ENCODE peak calls at places on chromosomes 13 and 19, in four cellular contexts. Z is endodermal cell, V is uterus, U is suprapubic skin. P is an unnamed sample.

GRCh38 chr13:51585234-51585672 is 991 bp downstream of the WDFY2 start:
- DNase-seq in Z (no peak), V (no peak), U (no peak), P (no peak)

GRCh38 chr13:37540228-37540627 is 58.3 kb downstream of the POSTN start:
- DNase-seq in Z (no peak), V (no peak), U (no peak), P (no peak)

GRCh38 chr19:2176336-2176994 is 12.7 kb downstream of the DOT1L start:
- DNase-seq in Z (no peak), V (no peak), U (no peak), P (no peak)

GRCh38 chr19:38713227-38713649 is 31.0 kb downstream of the CAPN12 start:
- DNase-seq in Z (no peak), V (peak), U (no peak), P (no peak)

GRCh38 chr13:94318418-94318817 is 161.1 kb downstream of the DCT start:
- DNase-seq in Z (no peak), V (no peak), U (no peak), P (no peak)

GRCh38 chr19:38617764-38618589 is at the start of gene MAP4K1:
- DNase-seq in Z (peak), V (no peak), U (peak), P (no peak)

GRCh38 chr19:16416996-16417395 is 54.8 kb downstream of the EPS15L1 start:
- DNase-seq in Z (no peak), V (no peak), U (no peak), P (no peak)

GRCh38 chr13:28492527-28493367 is 2.2 kb downstream of the FLT1 start:
- DNase-seq in Z (no peak), V (no peak), U (no peak), P (peak)

GRCh38 chr13:114107686-114108081 is 24.7 kb downstream of the RASA3 start:
- DNase-seq in Z (peak), V (peak), U (peak), P (no peak)

GRCh38 chr13:32734511-32734910 is 148.3 kb downstream of the PDS5B start:
- DNase-seq in Z (no peak), V (no peak), U (no peak), P (no peak)

GRCh38 chr13:45341799-45342584 is 1.0 kb upstream of the TPT1 start:
- DNase-seq in Z (no peak), V (peak), U (peak), P (no peak)

GRCh38 chr19:38812841-38813320 is at the start of gene LGALS4:
- DNase-seq in Z (no peak), V (no peak), U (no peak), P (peak)

GRCh38 chr19:45770192-45771101 is 1.4 kb upstream of the SIX5 start:
- DNase-seq in Z (peak), V (peak), U (peak), P (peak)

GRCh38 chr19:45772130-45772880 is 3.3 kb upstream of the SIX5 start:
- DNase-seq in Z (peak), V (no peak), U (no peak), P (peak)

GRCh38 chr19:45769821-45770191 is 754 bp upstream of the SIX5 start:
- DNase-seq in Z (no peak), V (peak), U (peak), P (peak)

GRCh38 chr19:45772912-45773311 is 3.9 kb upstream of the SIX5 start:
- DNase-seq in Z (no peak), V (no peak), U (no peak), P (peak)

DNA sequence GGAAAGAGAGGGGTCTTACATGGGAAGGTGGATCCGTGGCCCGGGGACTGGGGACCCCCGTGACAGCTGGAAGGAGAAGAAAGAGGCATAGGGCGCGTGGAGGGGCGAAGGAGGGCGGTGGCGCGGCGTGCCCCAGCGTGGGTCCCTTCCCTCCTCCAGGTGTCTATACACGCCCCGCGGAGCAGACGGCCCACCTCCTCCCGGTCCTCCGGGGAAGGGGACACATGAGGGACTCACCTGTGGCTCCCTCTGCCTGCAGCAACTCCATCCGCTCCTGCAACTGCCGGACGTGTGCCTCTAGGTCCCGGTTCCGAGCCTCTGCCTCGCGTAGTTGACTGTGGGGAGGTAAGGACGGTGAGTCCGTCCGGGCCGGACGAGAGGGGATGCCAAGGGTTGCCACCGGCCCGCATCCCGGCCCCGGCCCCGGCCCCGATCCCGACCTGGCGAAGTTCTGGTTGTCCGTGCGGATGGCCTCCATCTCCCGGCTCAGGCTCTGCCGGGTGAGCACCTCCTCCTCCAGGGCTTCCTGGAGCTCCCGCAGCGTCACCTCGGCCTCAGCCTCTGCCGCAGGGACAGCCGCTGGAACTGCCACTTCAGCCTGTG is 2.4 kb upstream of the SIX5 start:
- DNase-seq in Z (peak), V (peak), U (no peak), P (peak)
- H3K4me3 ChIP-seq in Z (peak), V (peak), U (no peak), P (peak)

GRCh38 chr19:35032356-35032865 is 2.1 kb downstream of the SCN1B start:
- DNase-seq in Z (no peak), V (no peak), U (no peak), P (no peak)

GRCh38 chr19:35033067-35034004 is 3.1 kb downstream of the SCN1B start:
- DNase-seq in Z (no peak), V (no peak), U (no peak), P (no peak)

GRCh38 chr19:35029737-35030256 is 473 bp upstream of the SCN1B start:
- DNase-seq in Z (peak), V (no peak), U (no peak), P (peak)

GRCh38 chr19:35030257-35031071 is at the start of gene SCN1B:
- DNase-seq in Z (peak), V (peak), U (no peak), P (peak)

DNA sequence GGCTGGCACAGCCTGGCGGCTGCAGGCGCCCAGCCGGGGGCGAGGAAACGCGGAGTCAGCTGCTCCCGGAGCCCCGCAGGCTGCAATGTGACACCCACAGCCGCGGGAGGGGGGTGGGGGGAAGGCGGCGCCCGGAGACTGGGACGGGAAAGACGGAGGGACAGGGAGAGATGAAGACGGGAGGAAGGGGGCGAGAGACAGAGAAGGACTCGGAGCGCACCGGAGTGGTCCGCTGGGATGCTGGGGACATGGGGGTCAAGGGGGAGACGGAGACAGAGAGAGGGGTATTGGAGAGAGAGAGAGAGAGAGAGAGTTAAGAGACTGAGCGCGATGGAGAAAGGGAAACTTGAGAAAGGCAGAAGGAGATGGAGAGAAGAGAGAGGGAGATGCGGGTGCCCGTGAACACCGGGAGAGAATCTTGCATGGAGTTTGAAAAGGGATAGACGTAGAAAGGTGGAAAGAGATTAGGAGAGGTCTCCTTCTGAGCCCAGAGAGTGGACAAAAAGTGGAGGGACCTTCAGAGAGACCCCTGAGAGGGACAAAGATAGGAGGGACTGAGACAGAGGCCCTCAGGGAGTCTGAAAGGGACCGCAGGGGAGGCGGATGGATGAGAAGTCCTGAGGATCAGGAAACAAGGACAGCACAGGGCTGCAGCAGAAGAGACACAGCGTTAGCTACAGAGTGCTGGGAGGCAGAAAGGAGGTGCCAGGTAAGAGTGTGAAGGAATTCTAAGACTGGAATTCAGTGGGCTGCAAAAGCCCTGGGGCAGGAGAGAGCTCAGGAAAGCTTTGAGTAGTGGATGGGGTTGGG is 1.0 kb downstream of the SCN1B start:
- DNase-seq in Z (peak), V (no peak), U (no peak), P (peak)
- H3K4me3 ChIP-seq in Z (peak), V (peak), U (peak), P (peak)

DNA sequence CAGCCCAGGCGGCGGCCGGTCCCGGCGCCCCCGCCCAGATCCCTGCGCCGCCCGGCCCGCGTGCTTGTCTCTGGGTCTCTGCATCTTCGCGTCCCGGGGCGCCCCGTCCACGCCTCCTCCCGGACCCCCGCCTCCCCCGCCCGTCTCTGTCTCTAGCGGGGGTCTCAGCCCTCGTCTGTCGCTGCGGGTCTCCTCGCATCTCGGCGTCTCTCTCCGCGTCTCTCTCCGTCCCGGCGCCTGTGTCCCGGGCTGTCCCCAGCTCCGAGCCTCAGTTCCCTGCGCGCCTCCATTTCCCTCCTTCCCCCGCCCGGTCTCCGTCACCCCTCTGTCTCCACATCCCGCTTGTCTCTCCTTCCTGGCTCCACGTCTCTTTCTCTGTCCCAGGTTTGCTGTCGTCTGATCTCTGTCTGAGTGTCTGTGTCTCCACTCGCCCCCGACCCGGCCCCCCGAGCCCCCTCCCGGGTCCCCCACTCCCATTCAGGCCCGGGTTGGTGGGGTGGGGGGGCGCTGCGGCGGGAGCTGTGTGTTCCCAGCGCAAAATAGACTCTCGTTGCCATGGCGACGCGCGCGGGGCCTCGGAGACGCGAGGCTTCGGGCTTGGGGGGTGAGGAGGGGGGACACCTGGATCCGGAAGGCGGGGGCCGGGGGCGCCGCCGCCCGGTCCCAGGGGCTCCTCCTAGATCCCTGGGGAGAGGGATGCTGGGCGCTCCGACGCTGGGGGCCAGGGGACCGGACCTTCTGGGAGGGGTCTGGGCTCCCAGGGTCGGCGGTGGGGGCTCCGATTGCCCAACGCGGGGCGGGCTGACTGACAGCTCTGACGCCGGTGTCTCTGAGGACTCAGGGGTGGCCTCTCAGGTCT is 8.7 kb upstream of the SHISA7 start:
- DNase-seq in Z (peak), V (no peak), U (no peak), P (peak)
- H3K4me3 ChIP-seq in Z (no peak), V (no peak), U (peak), P (peak)

GRCh38 chr19:10962863-10963262 is 2.0 kb downstream of the SMARCA4 start:
- DNase-seq in Z (no peak), V (no peak), U (no peak), P (no peak)
- H3K4me3 ChIP-seq in Z (peak), V (no peak), U (peak), P (no peak)

GRCh38 chr19:10706990-10707389 is 5.8 kb downstream of the QTRT1 start:
- DNase-seq in Z (no peak), V (no peak), U (no peak), P (no peak)

GRCh38 chr19:10707440-10707839 is 6.2 kb downstream of the QTRT1 start:
- DNase-seq in Z (no peak), V (no peak), U (no peak), P (no peak)

GRCh38 chr19:10699650-10700335 is 1.4 kb upstream of the QTRT1 start:
- DNase-seq in Z (peak), V (no peak), U (no peak), P (peak)

DNA sequence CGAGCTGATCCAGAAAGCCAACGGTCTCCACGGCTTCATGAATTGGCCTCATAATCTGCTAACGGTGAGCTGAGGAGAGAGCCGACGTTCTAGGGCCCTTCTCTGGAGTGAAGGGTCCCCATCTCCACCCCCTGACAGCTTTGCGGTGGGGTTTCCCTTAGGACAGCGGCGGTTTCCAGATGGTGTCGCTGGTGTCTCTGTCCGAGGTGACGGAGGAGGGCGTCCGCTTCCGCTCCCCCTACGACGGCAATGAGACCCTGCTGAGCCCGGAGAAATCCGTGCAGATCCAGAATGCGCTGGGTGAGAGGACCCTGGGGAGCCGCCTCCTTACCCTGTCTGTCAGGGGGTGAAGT is 692 bp downstream of the QTRT1 start:
- DNase-seq in Z (peak), V (no peak), U (no peak), P (peak)
- H3K4me3 ChIP-seq in Z (peak), V (peak), U (peak), P (peak)

DNA sequence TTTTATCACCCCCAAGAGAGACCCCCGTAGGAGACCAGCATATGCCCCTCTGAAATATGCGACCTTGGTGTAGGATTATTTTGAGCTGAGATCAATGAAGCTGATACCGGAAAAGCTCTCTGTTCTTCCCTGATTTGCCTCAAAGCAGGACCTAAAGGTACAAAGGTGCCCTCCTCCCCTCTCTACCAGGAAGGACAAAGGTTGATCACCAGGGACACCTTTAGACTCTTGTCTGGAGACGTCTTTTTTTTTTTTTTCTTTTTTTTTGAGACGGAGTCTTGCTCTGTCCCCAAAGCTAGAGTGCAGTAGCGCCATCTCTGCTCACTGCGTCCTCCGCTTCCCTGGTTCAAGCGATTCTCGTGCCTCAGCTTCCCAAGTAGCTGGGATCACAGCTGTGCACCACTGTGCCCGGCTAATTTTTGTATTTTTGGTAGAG is 792 bp upstream of the PEX11G start:
- DNase-seq in Z (peak), V (no peak), U (no peak), P (peak)
- H3K4me3 ChIP-seq in Z (peak), V (no peak), U (peak), P (no peak)

GRCh38 chr19:49932041-49932451 is 2.7 kb upstream of the NUP62 start:
- DNase-seq in Z (no peak), V (no peak), U (no peak), P (no peak)

GRCh38 chr19:49933643-49934042 is 4.3 kb upstream of the NUP62 start:
- DNase-seq in Z (no peak), V (no peak), U (no peak), P (no peak)

GRCh38 chr19:49931293-49932040 is 2.2 kb upstream of the NUP62 start:
- DNase-seq in Z (no peak), V (no peak), U (no peak), P (no peak)

GRCh38 chr19:49930483-49931011 is 1.2 kb upstream of the NUP62 start:
- DNase-seq in Z (peak), V (peak), U (no peak), P (peak)

GRCh38 chr19:49932731-49933131 is 3.4 kb upstream of the NUP62 start:
- DNase-seq in Z (no peak), V (no peak), U (no peak), P (no peak)
- H3K4me3 ChIP-seq in Z (no peak), V (no peak), U (no peak), P (no peak)

GRCh38 chr19:52492201-52492960 is 35.1 kb upstream of the ZNF808 start:
- DNase-seq in Z (peak), V (no peak), U (no peak), P (peak)
- H3K4me3 ChIP-seq in Z (peak), V (no peak), U (no peak), P (peak)

DNA sequence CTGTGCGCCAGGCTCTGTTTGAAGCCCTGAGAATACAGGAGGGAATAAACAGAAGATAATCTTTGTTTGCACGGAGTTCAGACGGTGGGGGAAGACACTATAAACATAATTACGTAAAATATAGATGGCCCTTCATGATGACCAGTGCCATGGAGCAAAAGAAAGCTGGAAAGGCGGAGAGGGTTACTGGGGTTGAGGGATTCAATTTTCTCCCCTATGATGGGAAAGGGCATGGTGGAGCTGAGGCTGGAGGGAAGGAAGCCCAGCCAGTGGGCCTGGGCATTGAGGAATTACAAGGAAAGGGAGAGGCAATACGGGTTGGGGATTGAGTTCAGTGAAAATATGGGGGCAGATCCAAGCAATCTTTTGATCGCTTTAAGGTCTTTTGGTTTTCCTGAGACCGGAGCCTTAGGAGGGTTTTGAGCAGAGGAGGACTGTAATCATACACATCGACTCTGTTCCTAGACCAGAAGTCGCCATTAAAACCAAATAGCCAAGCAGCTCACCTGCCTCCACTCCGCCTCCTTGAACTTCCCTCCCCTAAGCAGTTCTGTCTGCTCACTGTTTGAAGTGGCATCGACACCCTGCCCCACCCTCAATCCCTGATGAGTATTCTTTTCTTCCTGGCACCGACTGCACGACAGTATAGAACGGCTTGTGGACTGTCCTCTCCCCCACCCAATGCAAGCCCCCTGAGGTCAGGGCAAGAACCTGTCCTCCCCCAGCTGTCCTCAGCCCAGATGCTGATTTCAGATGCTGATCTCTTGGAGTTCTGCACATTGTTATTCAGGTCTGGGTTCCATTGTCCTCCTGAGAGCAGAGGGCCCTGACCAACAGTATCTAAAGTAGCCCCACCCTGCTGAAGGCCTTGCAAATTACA is 813 bp upstream of the ZNF296 start:
- DNase-seq in Z (no peak), V (no peak), U (no peak), P (peak)
- H3K4me3 ChIP-seq in Z (peak), V (peak), U (peak), P (peak)